ENCODE peak calls at places on chromosomes 12 and 14, in seven cellular contexts. One of them, this sample, is unnamed.

GRCh38 chr12:103928736-103929050 is 1.5 kb upstream of the HSP90B1 start:
- ATAC-seq in K562: no peak
- ATAC-seq in upper lobe of right lung: no peak
- ATAC-seq in activated T-cell treated with anti-CD3 and anti-CD28 coated beads, Interleukin-2, amount 50 U/mL, for 4 hours: peak
- ATAC-seq in PC-3: no peak
- ATAC-seq in CD4-positive, alpha-beta T cell: peak
- ATAC-seq in left colon: peak
- ATAC-seq in this sample: no peak

GRCh38 chr12:13817131-13817530 is 164.3 kb downstream of the GRIN2B start:
- ATAC-seq in K562: no peak
- ATAC-seq in upper lobe of right lung: no peak
- ATAC-seq in activated T-cell treated with anti-CD3 and anti-CD28 coated beads, Interleukin-2, amount 50 U/mL, for 4 hours: no peak
- ATAC-seq in PC-3: no peak
- ATAC-seq in CD4-positive, alpha-beta T cell: no peak
- ATAC-seq in left colon: no peak
- ATAC-seq in this sample: no peak

GRCh38 chr12:53737951-53738833 is 10.9 kb upstream of the CALCOCO1 start:
- ATAC-seq in K562: peak
- ATAC-seq in upper lobe of right lung: peak
- ATAC-seq in activated T-cell treated with anti-CD3 and anti-CD28 coated beads, Interleukin-2, amount 50 U/mL, for 4 hours: peak
- ATAC-seq in PC-3: no peak
- ATAC-seq in CD4-positive, alpha-beta T cell: peak
- ATAC-seq in left colon: peak
- ATAC-seq in this sample: peak

GRCh38 chr12:42504049-42504448 is 85.5 kb downstream of the PRICKLE1 start:
- ATAC-seq in K562: no peak
- ATAC-seq in upper lobe of right lung: no peak
- ATAC-seq in activated T-cell treated with anti-CD3 and anti-CD28 coated beads, Interleukin-2, amount 50 U/mL, for 4 hours: no peak
- ATAC-seq in PC-3: no peak
- ATAC-seq in CD4-positive, alpha-beta T cell: no peak
- ATAC-seq in left colon: no peak
- ATAC-seq in this sample: no peak

GRCh38 chr14:56342419-56342901 is 224.2 kb downstream of the PELI2 start:
- ATAC-seq in K562: no peak
- ATAC-seq in upper lobe of right lung: no peak
- ATAC-seq in activated T-cell treated with anti-CD3 and anti-CD28 coated beads, Interleukin-2, amount 50 U/mL, for 4 hours: no peak
- ATAC-seq in PC-3: no peak
- ATAC-seq in CD4-positive, alpha-beta T cell: no peak
- ATAC-seq in left colon: no peak
- ATAC-seq in this sample: no peak

GRCh38 chr14:77177623-77178185 is 3.9 kb upstream of the TMEM63C start:
- ATAC-seq in K562: no peak
- ATAC-seq in upper lobe of right lung: no peak
- ATAC-seq in activated T-cell treated with anti-CD3 and anti-CD28 coated beads, Interleukin-2, amount 50 U/mL, for 4 hours: no peak
- ATAC-seq in PC-3: no peak
- ATAC-seq in CD4-positive, alpha-beta T cell: no peak
- ATAC-seq in left colon: no peak
- ATAC-seq in this sample: no peak

GRCh38 chr12:31362115-31362758 is 36.3 kb upstream of the SINHCAF start:
- ATAC-seq in K562: peak
- ATAC-seq in upper lobe of right lung: peak
- ATAC-seq in activated T-cell treated with anti-CD3 and anti-CD28 coated beads, Interleukin-2, amount 50 U/mL, for 4 hours: peak
- ATAC-seq in PC-3: no peak
- ATAC-seq in CD4-positive, alpha-beta T cell: no peak
- ATAC-seq in left colon: peak
- ATAC-seq in this sample: peak

GRCh38 chr12:62876938-62877548 is 57.9 kb downstream of the PPM1H start:
- ATAC-seq in K562: no peak
- ATAC-seq in upper lobe of right lung: no peak
- ATAC-seq in activated T-cell treated with anti-CD3 and anti-CD28 coated beads, Interleukin-2, amount 50 U/mL, for 4 hours: no peak
- ATAC-seq in PC-3: no peak
- ATAC-seq in CD4-positive, alpha-beta T cell: no peak
- ATAC-seq in left colon: no peak
- ATAC-seq in this sample: no peak

GRCh38 chr14:63524537-63525155 is 18.5 kb downstream of the PPP2R5E start:
- ATAC-seq in K562: no peak
- ATAC-seq in upper lobe of right lung: peak
- ATAC-seq in activated T-cell treated with anti-CD3 and anti-CD28 coated beads, Interleukin-2, amount 50 U/mL, for 4 hours: peak
- ATAC-seq in PC-3: peak
- ATAC-seq in CD4-positive, alpha-beta T cell: peak
- ATAC-seq in left colon: peak
- ATAC-seq in this sample: peak

GRCh38 chr12:53399896-53400295 is 19.9 kb downstream of the SP1 start:
- ATAC-seq in K562: no peak
- ATAC-seq in upper lobe of right lung: no peak
- ATAC-seq in activated T-cell treated with anti-CD3 and anti-CD28 coated beads, Interleukin-2, amount 50 U/mL, for 4 hours: no peak
- ATAC-seq in PC-3: no peak
- ATAC-seq in CD4-positive, alpha-beta T cell: no peak
- ATAC-seq in left colon: no peak
- ATAC-seq in this sample: no peak

GRCh38 chr12:113239288-113239771 is 18.1 kb downstream of the TPCN1 start:
- ATAC-seq in K562: no peak
- ATAC-seq in upper lobe of right lung: no peak
- ATAC-seq in activated T-cell treated with anti-CD3 and anti-CD28 coated beads, Interleukin-2, amount 50 U/mL, for 4 hours: no peak
- ATAC-seq in PC-3: no peak
- ATAC-seq in CD4-positive, alpha-beta T cell: no peak
- ATAC-seq in left colon: peak
- ATAC-seq in this sample: peak

GRCh38 chr12:104143918-104144317 is 5.9 kb upstream of the NFYB start:
- ATAC-seq in K562: no peak
- ATAC-seq in upper lobe of right lung: no peak
- ATAC-seq in activated T-cell treated with anti-CD3 and anti-CD28 coated beads, Interleukin-2, amount 50 U/mL, for 4 hours: no peak
- ATAC-seq in PC-3: no peak
- ATAC-seq in CD4-positive, alpha-beta T cell: no peak
- ATAC-seq in left colon: no peak
- ATAC-seq in this sample: no peak

GRCh38 chr12:26204612-26205289 is 9.4 kb downstream of the SSPN start:
- ATAC-seq in K562: no peak
- ATAC-seq in upper lobe of right lung: no peak
- ATAC-seq in activated T-cell treated with anti-CD3 and anti-CD28 coated beads, Interleukin-2, amount 50 U/mL, for 4 hours: no peak
- ATAC-seq in PC-3: no peak
- ATAC-seq in CD4-positive, alpha-beta T cell: no peak
- ATAC-seq in left colon: no peak
- ATAC-seq in this sample: no peak

This sample was measured in esophagus mucosa.